ENCODE peak calls at places on chromosomes 12 and 14, in nine cellular contexts. V is dorsolateral prefrontal cortex, P is OCI-LY7, B is thoracic aorta, X is fibroblast of lung, Y is endodermal cell, K is A549, H is colonic mucosa, W is mammary epithelial cell. C is an unnamed sample.

GRCh38 chr12:128745772-128746689 is 77.7 kb downstream of the SLC15A4 start:
- DNase-seq in V (no peak), P (no peak), B (no peak), X (no peak), Y (no peak), K (no peak), H (no peak), W (no peak), C (no peak)

GRCh38 chr12:530308-530707 is 70.6 kb downstream of the B4GALNT3 start:
- DNase-seq in V (peak; percentile 50), P (no peak), B (no peak), X (no peak), Y (no peak), K (no peak), H (no peak), W (peak; percentile 87), C (no peak)

GRCh38 chr12:57899010-57899662 is 42.2 kb upstream of the ATP23 start:
- DNase-seq in V (no peak), P (peak; percentile 86), B (no peak), X (peak; percentile 54), Y (peak; percentile 46), K (no peak), H (peak; percentile 27), W (peak; percentile 91), C (no peak)

GRCh38 chr14:86961106-86961716 is 1031.8 kb downstream of the GALC start:
- DNase-seq in V (no peak), P (no peak), B (no peak), X (peak; percentile 6), Y (peak; percentile 65), K (no peak), H (no peak), W (peak; percentile 25), C (peak; percentile 18)

GRCh38 chr12:58703911-58704310 is 216.4 kb downstream of the LRIG3 start:
- DNase-seq in V (no peak), P (no peak), B (no peak), X (peak; percentile 63), Y (no peak), K (no peak), H (no peak), W (no peak), C (peak; percentile 22)

GRCh38 chr12:27841392-27841882 is 61.4 kb upstream of the MANSC4 start:
- DNase-seq in V (no peak), P (no peak), B (no peak), X (no peak), Y (no peak), K (no peak), H (no peak), W (peak; percentile 57), C (no peak)

GRCh38 chr14:91170504-91171121 is 56.7 kb downstream of the DGLUCY start:
- DNase-seq in V (peak; percentile 68), P (no peak), B (no peak), X (peak; percentile 72), Y (no peak), K (no peak), H (no peak), W (no peak), C (no peak)

GRCh38 chr12:53938276-53939140 is at the start of gene HOXC13:
- DNase-seq in V (no peak), P (peak; percentile 68), B (no peak), X (peak; percentile 19), Y (peak; percentile 99), K (peak; percentile 98), H (peak; percentile 38), W (peak; percentile 100), C (peak; percentile 14)

GRCh38 chr12:45962553-45963325 is 27.6 kb downstream of the SCAF11 start:
- DNase-seq in V (no peak), P (no peak), B (no peak), X (no peak), Y (no peak), K (no peak), H (no peak), W (no peak), C (no peak)

GRCh38 chr12:45969084-45969483 is 21.3 kb downstream of the SCAF11 start:
- DNase-seq in V (no peak), P (no peak), B (no peak), X (peak; percentile 40), Y (no peak), K (no peak), H (no peak), W (no peak), C (no peak)

DNA sequence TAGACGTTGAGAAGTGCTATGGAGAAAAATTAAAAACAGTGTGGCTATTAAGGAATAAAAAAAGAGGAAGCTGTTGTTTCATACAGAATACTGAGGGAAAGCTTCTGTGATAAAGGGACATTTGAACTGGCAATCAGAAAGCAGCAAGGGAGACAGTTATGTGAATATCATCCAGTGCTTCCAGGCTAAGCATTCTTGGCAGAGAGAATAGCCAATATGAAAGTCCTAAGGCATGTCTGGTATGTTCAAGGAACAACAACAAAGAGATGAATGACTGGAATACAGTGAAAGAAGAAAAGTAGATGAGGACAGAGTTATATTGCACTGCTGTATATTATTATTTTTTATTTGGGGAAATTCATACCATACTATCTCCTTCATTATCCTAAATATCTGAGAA is 23.9 kb downstream of the SCAF11 start:
- DNase-seq in V (no peak), P (no peak), B (no peak), X (peak; percentile 49), Y (no peak), K (peak; percentile 5), H (no peak), W (no peak), C (peak; percentile 80)
- H3K27ac ChIP-seq in V (no peak overlapping the region), P (no peak overlapping the region), B (peak overlapping the region; percentile 35), X (no peak overlapping the region), Y (no peak overlapping the region), K (no peak overlapping the region), H (no peak overlapping the region), W (no peak overlapping the region), C (peak overlapping the region; percentile 61)

GRCh38 chr12:51717325-51717925 is 126.4 kb downstream of the SCN8A start:
- DNase-seq in V (no peak), P (no peak), B (no peak), X (no peak), Y (no peak), K (no peak), H (no peak), W (no peak), C (no peak)

GRCh38 chr12:51722387-51722786 is 126.1 kb downstream of the FIGNL2 start:
- DNase-seq in V (no peak), P (no peak), B (no peak), X (no peak), Y (no peak), K (no peak), H (no peak), W (no peak), C (no peak)

GRCh38 chr12:51726931-51727330 is 121.6 kb downstream of the FIGNL2 start:
- DNase-seq in V (no peak), P (no peak), B (no peak), X (no peak), Y (no peak), K (no peak), H (no peak), W (no peak), C (no peak)

GRCh38 chr12:51721281-51721940 is 127.1 kb downstream of the FIGNL2 start:
- DNase-seq in V (peak; percentile 25), P (no peak), B (no peak), X (peak; percentile 40), Y (peak; percentile 92), K (no peak), H (no peak), W (no peak), C (peak; percentile 61)
- TF ChIP-seq CTCF in V (no peak), P (no peak), B (peak; percentile 12), X (peak; percentile 31), Y (peak; percentile 60), K (no peak), H (no peak), W (no peak), C (peak; percentile 33)

GRCh38 chr12:95643251-95643650 is 92.0 kb upstream of the USP44 start:
- DNase-seq in V (no peak), P (no peak), B (no peak), X (no peak), Y (no peak), K (no peak), H (no peak), W (no peak), C (no peak)

GRCh38 chr12:95646781-95647184 is 95.5 kb upstream of the USP44 start:
- DNase-seq in V (no peak), P (no peak), B (no peak), X (no peak), Y (no peak), K (no peak), H (no peak), W (no peak), C (no peak)

GRCh38 chr12:95641299-95641947 is 90.1 kb upstream of the USP44 start:
- DNase-seq in V (no peak), P (no peak), B (no peak), X (no peak), Y (no peak), K (no peak), H (no peak), W (no peak), C (no peak)

GRCh38 chr12:95637471-95638155 is 86.3 kb upstream of the USP44 start:
- DNase-seq in V (no peak), P (no peak), B (no peak), X (peak; percentile 75), Y (no peak), K (no peak), H (no peak), W (no peak), C (peak; percentile 73)

DNA sequence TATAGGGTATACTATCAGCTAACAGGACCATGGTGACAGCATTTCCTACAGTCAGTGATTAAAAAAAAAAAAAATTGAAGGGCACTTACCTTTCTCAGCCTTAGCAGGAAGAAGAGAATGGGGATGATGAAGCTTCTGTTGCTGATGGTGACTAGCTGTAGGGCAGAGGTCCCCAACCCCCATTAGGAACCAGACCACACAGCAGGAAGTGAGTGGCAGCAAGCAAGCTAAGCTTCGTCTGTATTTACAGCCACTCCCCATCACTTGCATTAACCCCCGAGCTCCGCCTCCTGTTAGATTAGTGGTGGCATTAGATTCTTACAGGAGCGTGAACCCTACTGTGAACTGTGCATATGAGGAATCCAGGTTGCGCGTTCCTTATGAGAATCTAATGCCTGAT is 91.3 kb upstream of the USP44 start:
- DNase-seq in V (no peak), P (no peak), B (no peak), X (no peak), Y (no peak), K (no peak), H (no peak), W (no peak), C (no peak)
- H3K27ac ChIP-seq in V (no peak overlapping the region), P (no peak overlapping the region), B (no peak overlapping the region), X (no peak overlapping the region), Y (no peak overlapping the region), K (no peak overlapping the region), H (no peak overlapping the region), W (no peak overlapping the region), C (no peak overlapping the region)

DNA sequence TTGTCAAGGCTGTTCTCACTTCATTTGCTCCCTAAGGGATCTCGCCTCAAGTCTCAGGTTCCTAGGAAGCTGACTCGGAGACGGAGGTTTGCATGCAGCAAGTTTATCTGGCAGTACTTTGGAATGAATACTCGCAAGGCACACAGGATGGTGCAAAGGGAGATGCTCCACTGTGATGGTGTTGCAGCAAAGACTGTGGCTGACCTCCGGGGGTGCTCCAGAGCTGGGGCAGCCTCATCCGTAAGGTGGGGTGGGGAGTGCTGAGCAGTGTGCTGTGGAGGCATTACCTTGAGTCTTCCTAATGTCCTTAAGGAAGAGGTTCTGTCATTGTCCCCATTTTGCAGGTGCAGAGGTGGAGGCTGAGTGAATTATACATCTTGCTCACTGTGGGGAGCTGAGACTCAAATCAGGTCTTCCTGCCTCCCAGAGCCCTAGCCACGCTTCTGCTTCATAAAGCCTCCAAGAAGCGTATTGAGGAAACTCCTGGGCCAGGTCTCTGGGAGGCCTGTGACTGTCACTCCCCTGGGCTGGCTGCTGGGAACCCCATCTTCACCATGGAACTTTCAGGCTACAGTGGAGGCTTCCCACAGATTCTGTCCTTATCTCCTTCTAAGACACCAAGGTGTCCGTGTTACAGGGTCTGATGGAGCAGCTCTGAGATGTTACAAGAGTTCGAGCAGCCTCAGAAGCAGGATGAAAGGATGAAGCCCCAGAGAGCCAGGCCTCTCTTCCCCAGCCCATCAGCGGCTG is 39.5 kb downstream of the GALNT16 start:
- DNase-seq in V (no peak), P (peak; percentile 38), B (no peak), X (no peak), Y (peak; percentile 78), K (no peak), H (no peak), W (no peak), C (no peak)
- TF ChIP-seq CTCF in V (no peak), P (peak; percentile 71), B (no peak), X (peak; percentile 23), Y (peak; percentile 75), K (no peak), H (no peak), W (peak; percentile 20), C (peak; percentile 17)